ENCODE peak calls at places on chromosomes 6 and 20, in four cellular contexts. Z is K562, D is WTC11, E is GM12878. I is an unnamed sample.

GRCh38 chr6:158849899-158850806 is 31.0 kb upstream of the EZR start:
- DNase-seq in Z (peak; percentile 79), D (no peak), E (no peak), I (peak; percentile 84)

GRCh38 chr6:448296-449056 is 56.9 kb downstream of the IRF4 start:
- DNase-seq in Z (no peak), D (no peak), E (no peak), I (no peak)

GRCh38 chr6:146670161-146670560 is 71.4 kb downstream of the ADGB start:
- DNase-seq in Z (no peak), D (no peak), E (no peak), I (no peak)

GRCh38 chr20:47810116-47810672 is 24.9 kb upstream of the SULF2 start:
- DNase-seq in Z (no peak), D (peak; percentile 3), E (no peak), I (no peak)

GRCh38 chr20:51500936-51501335 is 41.6 kb downstream of the NFATC2 start:
- DNase-seq in Z (no peak), D (no peak), E (no peak), I (no peak)

GRCh38 chr6:133436652-133437051 is 195.5 kb downstream of the EYA4 start:
- DNase-seq in Z (no peak), D (no peak), E (no peak), I (no peak)

GRCh38 chr6:36127462-36128016 is 2.8 kb upstream of the MAPK13 start:
- DNase-seq in Z (peak; percentile 89), D (no peak), E (no peak), I (peak; percentile 77)

GRCh38 chr6:119483936-119484335 is 134.4 kb upstream of the MAN1A1 start:
- DNase-seq in Z (peak; percentile 45), D (no peak), E (no peak), I (no peak)

GRCh38 chr6:20203561-20204528 is 8.4 kb downstream of the MBOAT1 start:
- DNase-seq in Z (peak; percentile 59), D (no peak), E (no peak), I (no peak)

GRCh38 chr6:100691972-100692371 is 189.2 kb downstream of the ASCC3 start:
- DNase-seq in Z (no peak), D (no peak), E (no peak), I (no peak)

GRCh38 chr20:8720089-8720488 is 348.8 kb upstream of the PLCB4 start:
- DNase-seq in Z (no peak), D (no peak), E (no peak), I (no peak)

GRCh38 chr20:5513975-5514516 is 197.3 kb upstream of the PROKR2 start:
- DNase-seq in Z (no peak), D (no peak), E (no peak), I (peak; percentile 99)

GRCh38 chr6:71383891-71384489 is 95.4 kb downstream of the OGFRL1 start:
- DNase-seq in Z (peak; percentile 27), D (no peak), E (no peak), I (peak; percentile 15)

GRCh38 chr6:15326072-15326614 is 80.3 kb downstream of the JARID2 start:
- DNase-seq in Z (no peak), D (no peak), E (no peak), I (no peak)

GRCh38 chr20:48523191-48523757 is 304.5 kb downstream of the PREX1 start:
- DNase-seq in Z (peak; percentile 46), D (peak; percentile 52), E (no peak), I (peak; percentile 82)

GRCh38 chr6:90111387-90111786 is 185.3 kb downstream of the BACH2 start:
- DNase-seq in Z (no peak), D (no peak), E (no peak), I (no peak)

GRCh38 chr6:101803146-101803545 is 409.6 kb downstream of the GRIK2 start:
- DNase-seq in Z (no peak), D (no peak), E (no peak), I (no peak)

GRCh38 chr6:99066041-99066440 is 118.3 kb upstream of the FBXL4 start:
- DNase-seq in Z (no peak), D (no peak), E (no peak), I (no peak)

DNA sequence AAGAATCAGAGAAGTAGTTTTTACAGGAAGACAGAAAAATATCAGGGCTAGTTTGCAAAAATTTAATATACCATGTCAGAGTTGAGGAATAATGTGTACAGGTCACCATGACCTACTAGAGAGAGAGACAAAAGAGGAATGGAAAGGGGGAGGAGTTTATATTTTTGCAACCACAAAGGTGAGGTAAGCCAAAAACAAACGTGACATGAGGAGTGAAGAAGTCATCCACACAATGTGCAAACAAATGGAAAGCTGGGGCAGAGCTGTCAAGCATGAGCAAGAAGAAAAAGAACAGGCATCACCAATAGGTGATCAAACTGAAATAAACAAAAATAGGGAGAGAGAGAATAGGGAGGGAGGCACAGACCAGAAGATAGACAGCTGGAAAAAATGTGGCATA is 15.6 kb downstream of the RARS2 start:
- DNase-seq in Z (peak; percentile 5), D (no peak), E (no peak), I (peak; percentile 75)
- TF ChIP-seq CREB1 in Z (no peak), D (no peak), E (no peak), I (no peak)

GRCh38 chr20:17624551-17625245 is 54.8 kb downstream of the DSTN start:
- DNase-seq in Z (no peak), D (peak; percentile 5), E (no peak), I (no peak)
- TF ChIP-seq TCF7 in Z (no peak), D (no peak), E (no peak), I (no peak)

DNA sequence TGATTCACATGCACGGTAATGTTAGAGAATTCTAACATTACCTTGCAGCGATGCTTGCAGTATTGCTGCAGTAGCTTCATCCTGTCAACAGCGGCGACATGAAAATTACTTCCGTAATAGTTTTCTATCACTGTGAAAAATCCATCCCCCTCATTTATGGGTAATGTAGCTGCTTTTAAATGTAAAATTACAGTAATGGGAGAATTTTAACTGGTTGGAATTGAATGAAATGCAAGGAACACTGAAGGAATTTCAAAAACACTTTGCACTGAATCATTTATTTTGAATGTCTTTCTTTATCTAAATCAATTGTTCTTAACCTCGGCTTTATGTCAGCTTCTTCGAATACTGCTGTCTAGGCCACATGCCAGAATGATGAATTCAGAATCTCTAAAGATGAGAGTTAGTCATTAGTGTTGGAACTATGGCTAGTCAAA is 102.4 kb upstream of the HIVEP1 start:
- DNase-seq in Z (no peak), D (no peak), E (no peak), I (no peak)
- TF ChIP-seq CREM in Z (no peak), D (no peak), E (no peak), I (no peak)

DNA sequence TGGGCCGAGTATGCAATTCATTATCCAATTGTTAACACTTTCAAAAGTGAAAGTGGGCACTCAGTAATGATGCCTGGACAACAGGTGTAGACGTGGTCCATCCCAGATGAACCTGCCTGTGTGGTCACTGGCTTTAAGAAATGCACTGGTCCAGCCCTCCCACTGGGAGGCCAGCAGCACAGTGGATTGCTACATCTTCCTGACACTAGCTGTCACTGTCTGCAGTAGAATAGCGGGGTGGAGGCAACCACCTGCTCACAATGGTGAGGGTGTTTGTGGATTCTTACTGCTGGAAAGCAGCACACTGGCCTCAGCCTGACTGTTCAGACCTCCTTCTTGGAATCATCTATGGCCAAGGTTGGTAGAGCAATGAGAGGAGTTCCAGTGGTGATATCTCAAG is 228.2 kb upstream of the PLN start:
- DNase-seq in Z (no peak), D (peak; percentile 31), E (no peak), I (no peak)
- TF ChIP-seq CREB1 in Z (no peak), D (no peak), E (no peak), I (no peak)

I was measured in HepG2.